ENCODE peak calls at places on chromosomes 16 and 17, in seven cellular contexts. T, S, G, Y, O, V and W are unnamed samples.

GRCh38 chr16:73154063-73154870 is 106.3 kb upstream of the ZFHX3 start:
- DNase-seq in T (no peak), S (no peak), G (no peak), Y (no peak), O (peak), V (no peak), W (no peak)

GRCh38 chr17:1559047-1559742 is 3.4 kb downstream of the PITPNA start:
- DNase-seq in T (no peak), S (no peak), G (no peak), Y (no peak), O (no peak), V (no peak), W (no peak)

GRCh38 chr16:28011223-28011622 is 52.3 kb downstream of the GSG1L start:
- DNase-seq in T (no peak), S (no peak), G (no peak), Y (no peak), O (no peak), V (no peak), W (no peak)

GRCh38 chr17:74757502-74757901 is 9.1 kb downstream of the NHERF1 start:
- DNase-seq in T (no peak), S (no peak), G (no peak), Y (peak), O (no peak), V (peak), W (no peak)

GRCh38 chr16:20897897-20898296 is 2.3 kb downstream of the DCUN1D3 start:
- DNase-seq in T (no peak), S (no peak), G (no peak), Y (no peak), O (no peak), V (no peak), W (no peak)

GRCh38 chr17:1498869-1499268 is 6.4 kb upstream of the MYO1C start:
- DNase-seq in T (peak), S (peak), G (no peak), Y (peak), O (no peak), V (no peak), W (peak)

GRCh38 chr17:65099941-65100315 is 37.2 kb upstream of the RGS9 start:
- DNase-seq in T (peak), S (peak), G (peak), Y (peak), O (no peak), V (no peak), W (peak)

GRCh38 chr17:9020824-9021157 is 519 bp upstream of the NTN1 start:
- DNase-seq in T (no peak), S (no peak), G (no peak), Y (no peak), O (no peak), V (no peak), W (no peak)

GRCh38 chr17:44840936-44841335 is 6.7 kb upstream of the HIGD1B start:
- DNase-seq in T (no peak), S (no peak), G (no peak), Y (peak), O (no peak), V (no peak), W (no peak)

GRCh38 chr16:70730016-70730415 is 44.2 kb upstream of the MTSS2 start:
- DNase-seq in T (no peak), S (no peak), G (no peak), Y (no peak), O (no peak), V (no peak), W (no peak)

GRCh38 chr17:2237521-2237921 is 66.1 kb downstream of the SMG6 start:
- DNase-seq in T (no peak), S (no peak), G (no peak), Y (peak), O (no peak), V (no peak), W (no peak)

GRCh38 chr17:65660947-65661346 is 99.5 kb upstream of the AXIN2 start:
- DNase-seq in T (peak), S (no peak), G (no peak), Y (peak), O (no peak), V (no peak), W (peak)

GRCh38 chr16:88624977-88625576 is 13.3 kb upstream of the IL17C start:
- DNase-seq in T (no peak), S (no peak), G (no peak), Y (no peak), O (no peak), V (no peak), W (no peak)

GRCh38 chr16:8859913-8860881 is 8.6 kb downstream of the CARHSP1 start:
- DNase-seq in T (no peak), S (no peak), G (no peak), Y (peak), O (no peak), V (no peak), W (peak)

GRCh38 chr16:84034516-84034915 is 8.1 kb downstream of the SLC38A8 start:
- DNase-seq in T (no peak), S (no peak), G (no peak), Y (no peak), O (no peak), V (no peak), W (no peak)

GRCh38 chr17:79610151-79610645 is 653 bp downstream of the RBFOX3 start:
- DNase-seq in T (no peak), S (no peak), G (no peak), Y (no peak), O (no peak), V (no peak), W (no peak)

GRCh38 chr17:33463887-33464286 is 170.8 kb upstream of the ASIC2 start:
- DNase-seq in T (no peak), S (peak), G (no peak), Y (no peak), O (no peak), V (no peak), W (no peak)

GRCh38 chr16:12228607-12229499 is 252.3 kb downstream of the SNX29 start:
- DNase-seq in T (peak), S (peak), G (peak), Y (peak), O (peak), V (peak), W (peak)

GRCh38 chr16:85156869-85157268 is 44.6 kb upstream of the CIBAR2 start:
- DNase-seq in T (no peak), S (no peak), G (no peak), Y (no peak), O (no peak), V (no peak), W (no peak)

GRCh38 chr16:53055603-53056527 is 1.1 kb downstream of the CHD9 start:
- DNase-seq in T (peak), S (peak), G (no peak), Y (peak), O (peak), V (no peak), W (peak)

GRCh38 chr17:45813051-45813731 is 29.1 kb downstream of the CRHR1 start:
- DNase-seq in T (no peak), S (no peak), G (peak), Y (peak), O (no peak), V (no peak), W (peak)

GRCh38 chr17:50845260-50846147 is 10.1 kb downstream of the WFIKKN2 start:
- DNase-seq in T (no peak), S (no peak), G (no peak), Y (peak), O (no peak), V (no peak), W (peak)